ENCODE peak calls at places on chromosome 7, in nine cellular contexts. E is SJSA1, C is HCT116, R is prostate gland, X is PC-3, Q is heart right ventricle, B is A673, Z is GM23248, U is heart left ventricle. O is an unnamed sample. For H3K4me1, the result is how much of the 10 kb centered on the place peaks cover.

GRCh38 chr7:84384417-84384816 is 189.8 kb upstream of the SEMA3A start:
- DNase-seq in E (no peak), X (no peak), C (no peak), U (no peak), R (no peak), Q (no peak), B (no peak), Z (peak), O (no peak)

GRCh38 chr7:2282185-2282751 is 32.0 kb downstream of the SNX8 start:
- DNase-seq in U (no peak), Q (no peak), E (no peak), B (no peak), Z (no peak), C (no peak), X (no peak), R (no peak), O (no peak)

GRCh38 chr7:39720586-39720985 is 97.2 kb downstream of the RALA start:
- DNase-seq in X (peak), R (peak), U (no peak), E (peak), B (no peak), Q (no peak), Z (no peak), C (no peak), O (no peak)

GRCh38 chr7:108299251-108300014 is 156.8 kb downstream of the NRCAM start:
- DNase-seq in B (no peak), R (no peak), U (no peak), Z (peak), E (no peak), C (no peak), Q (no peak), X (peak), O (no peak)

GRCh38 chr7:32536016-32536415 is 40.7 kb downstream of the AVL9 start:
- DNase-seq in B (no peak), X (no peak), Q (no peak), Z (no peak), E (no peak), U (no peak), C (no peak), R (no peak), O (no peak)

GRCh38 chr7:17009007-17009719 is 127.4 kb upstream of the AGR3 start:
- DNase-seq in C (peak), X (peak), E (no peak), Z (peak), R (no peak), U (no peak), Q (no peak), B (peak), O (peak)

GRCh38 chr7:79593819-79594218 is 140.4 kb upstream of the MAGI2 start:
- DNase-seq in B (no peak), Z (no peak), C (no peak), R (no peak), U (no peak), E (no peak), Q (no peak), X (peak), O (no peak)

GRCh38 chr7:151310578-151310977 is 31.0 kb upstream of the NUB1 start:
- DNase-seq in C (no peak), R (no peak), X (peak), Q (no peak), B (peak), Z (peak), U (no peak), E (peak), O (no peak)

GRCh38 chr7:108088729-108089128 is 41.4 kb downstream of the LAMB4 start:
- DNase-seq in B (no peak), Q (no peak), E (no peak), Z (no peak), R (no peak), C (no peak), U (no peak), X (no peak), O (no peak)

GRCh38 chr7:114864278-114864677 is 57.6 kb upstream of the MDFIC start:
- DNase-seq in X (peak), R (no peak), C (no peak), U (no peak), E (no peak), Q (no peak), Z (peak), B (peak), O (no peak)

GRCh38 chr7:106397994-106398393 is 113.2 kb upstream of the NAMPT start:
- DNase-seq in X (no peak), C (no peak), Q (no peak), R (no peak), Z (no peak), U (no peak), B (no peak), E (no peak), O (no peak)

GRCh38 chr7:73442222-73442902 is 8.8 kb downstream of the FZD9 start:
- DNase-seq in R (no peak), X (no peak), C (no peak), U (no peak), B (no peak), Q (no peak), Z (no peak), E (no peak), O (no peak)

GRCh38 chr7:149883452-149883861 is 9.7 kb downstream of the ATP6V0E2 start:
- DNase-seq in R (peak), U (peak), Z (peak), Q (peak), E (no peak), X (peak), C (peak), B (peak), O (no peak)

GRCh38 chr7:136389933-136390332 is 412.8 kb upstream of the MTPN start:
- DNase-seq in U (no peak), R (no peak), X (no peak), Q (no peak), Z (no peak), E (no peak), B (peak), C (no peak), O (no peak)

GRCh38 chr7:140349172-140349771 is 49.1 kb downstream of the SLC37A3 start:
- DNase-seq in Q (no peak), C (no peak), E (no peak), U (no peak), B (no peak), Z (peak), X (no peak), R (no peak), O (no peak)

GRCh38 chr7:116541951-116542350 is 17.1 kb downstream of the CAV1 start:
- DNase-seq in B (no peak), Q (no peak), C (no peak), X (no peak), E (no peak), U (no peak), Z (no peak), R (no peak), O (no peak)

GRCh38 chr7:29243777-29244655 is 49.4 kb downstream of the CHN2 start:
- DNase-seq in Q (no peak), C (peak), R (no peak), X (no peak), U (no peak), B (no peak), Z (no peak), E (no peak), O (no peak)

GRCh38 chr7:137970263-137970975 is 31.5 kb downstream of the CREB3L2 start:
- DNase-seq in E (peak), C (no peak), R (peak), Z (peak), X (peak), U (peak), B (no peak), Q (peak), O (no peak)

GRCh38 chr7:35334511-35334910 is 80.6 kb upstream of the TBX20 start:
- DNase-seq in C (no peak), Q (no peak), B (no peak), Z (no peak), X (peak), E (no peak), R (no peak), U (no peak), O (no peak)

GRCh38 chr7:42770106-42770505 is 141.8 kb downstream of the C7orf25 start:
- DNase-seq in U (no peak), E (no peak), B (peak), R (no peak), Z (peak), X (peak), C (no peak), Q (no peak), O (no peak)

GRCh38 chr7:149041350-149041749 is 13.0 kb upstream of the PDIA4 start:
- DNase-seq in B (no peak), E (no peak), Z (no peak), Q (no peak), X (no peak), C (no peak), U (no peak), R (no peak), O (no peak)

GRCh38 chr7:159028456-159029401 is 115.9 kb downstream of the VIPR2 start:
- DNase-seq in E (peak), X (no peak), Q (peak), B (no peak), U (no peak), R (peak), C (no peak), Z (no peak), O (no peak)

GRCh38 chr7:117827861-117828260 is 45.4 kb downstream of the CTTNBP2 start:
- DNase-seq in B (peak), C (peak), Q (no peak), U (no peak), Z (peak), X (peak), R (peak), E (peak), O (no peak)

GRCh38 chr7:265998-266850 is 23.7 kb upstream of the FOXL3 start:
- DNase-seq in R (no peak), X (no peak), E (no peak), Q (no peak), Z (no peak), B (no peak), U (peak), C (no peak), O (no peak)

GRCh38 chr7:47511698-47512370 is 70.1 kb downstream of the TNS3 start:
- DNase-seq in Z (no peak), U (no peak), X (no peak), C (no peak), Q (no peak), R (no peak), B (no peak), E (no peak), O (no peak)
- H3K27ac ChIP-seq in Z (peak), U (no peak), X (no peak), C (no peak), Q (no peak), R (no peak), B (no peak), E (peak), O (no peak)

GRCh38 chr7:4042402-4042801 is 639.7 kb upstream of the FOXK1 start:
- DNase-seq in E (no peak), Q (no peak), X (no peak), Z (no peak), C (no peak), R (no peak), U (no peak), B (peak), O (no peak)
- H3K4me3 ChIP-seq in E (no peak), Q (no peak), X (no peak), Z (no peak), C (no peak), R (no peak), U (no peak), B (no peak), O (no peak)

DNA sequence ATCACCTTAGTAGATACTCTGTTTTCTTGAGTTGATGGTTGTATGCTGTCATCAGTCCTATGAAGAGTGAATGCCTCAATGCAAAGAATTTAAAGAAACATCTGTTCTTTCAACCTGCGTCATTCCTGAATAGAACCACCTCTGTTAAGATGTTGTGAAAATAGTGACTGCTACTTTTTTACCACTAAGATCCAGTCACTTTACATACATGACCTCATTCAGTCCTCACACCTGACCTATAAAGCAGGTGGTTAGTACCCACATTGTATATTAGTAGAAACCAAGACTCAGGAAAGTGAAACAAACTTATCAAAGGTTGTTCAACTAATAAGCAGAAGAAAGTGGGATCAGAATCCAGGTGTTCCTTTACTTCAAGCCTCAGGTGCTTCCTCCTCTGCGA is 64.8 kb downstream of the ITGB8 start:
- DNase-seq in Q (no peak), Z (no peak), X (no peak), E (no peak), B (no peak), U (no peak), C (no peak), R (no peak), O (no peak)
- H3K4me1 ChIP-seq in Q (under half), Z (under half), X (under half), E (under half), B (under half), U (under half), C (under half), R (under half), O (under half)

GRCh38 chr7:77326131-77326530 is 90.0 kb downstream of the GSAP start:
- DNase-seq in Q (no peak), C (no peak), Z (peak), X (peak), U (no peak), B (no peak), E (no peak), R (no peak), O (no peak)
- H3K27ac ChIP-seq in Q (no peak), C (no peak), Z (no peak), X (peak), U (no peak), B (no peak), E (no peak), R (no peak), O (no peak)

GRCh38 chr7:19373334-19373733 is 228.1 kb upstream of the FERD3L start:
- DNase-seq in B (no peak), Q (no peak), R (no peak), E (no peak), U (no peak), C (no peak), X (no peak), Z (no peak), O (no peak)

GRCh38 chr7:19378340-19378704 is 233.1 kb upstream of the FERD3L start:
- DNase-seq in X (no peak), U (no peak), C (no peak), E (no peak), R (no peak), Q (no peak), B (no peak), Z (no peak), O (no peak)

GRCh38 chr7:19375986-19376385 is 230.8 kb upstream of the FERD3L start:
- DNase-seq in B (no peak), Q (no peak), C (no peak), X (no peak), E (no peak), Z (no peak), U (no peak), R (no peak), O (no peak)

GRCh38 chr7:19376591-19376990 is 231.4 kb upstream of the FERD3L start:
- DNase-seq in X (no peak), B (no peak), U (no peak), Z (no peak), R (no peak), E (no peak), C (no peak), Q (no peak), O (no peak)

DNA sequence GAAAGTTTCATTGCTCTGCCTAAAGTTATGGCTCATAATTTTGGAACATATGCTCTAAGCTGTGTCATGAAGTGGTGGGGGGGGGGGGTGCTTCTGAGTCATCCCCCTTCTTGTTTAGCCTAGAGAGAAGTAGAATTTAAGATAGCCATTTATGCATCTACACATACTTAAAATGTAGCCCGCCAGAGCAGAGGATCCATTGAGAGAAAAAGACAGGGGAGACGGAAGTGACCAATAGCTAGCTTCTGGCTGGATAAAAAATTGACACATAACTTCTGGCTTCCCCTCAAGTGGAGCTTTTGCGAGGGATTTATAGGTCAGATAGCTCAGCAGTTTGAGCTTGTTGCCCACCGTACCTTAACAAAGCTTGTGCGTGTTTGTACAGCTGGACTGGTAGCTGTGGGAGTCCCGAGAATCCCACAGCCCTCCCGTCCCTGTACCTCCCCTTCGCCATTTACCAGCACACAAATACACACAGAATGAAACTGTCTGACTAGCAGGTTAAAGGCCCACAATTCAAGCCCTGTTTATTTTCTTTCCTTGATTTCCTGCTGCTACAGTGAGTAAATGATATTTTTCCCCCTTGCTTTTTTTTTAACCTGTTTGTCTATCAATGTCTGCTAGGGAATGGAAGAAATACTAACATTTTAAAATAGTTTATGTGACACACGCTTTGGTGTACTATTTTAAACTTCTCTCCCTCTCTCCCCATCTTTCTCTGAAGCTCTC is 232.6 kb upstream of the FERD3L start:
- DNase-seq in R (no peak), Z (peak), Q (no peak), X (peak), B (no peak), E (peak), U (no peak), C (no peak), O (no peak)
- H3K4me3 ChIP-seq in R (no peak), Z (no peak), Q (no peak), X (no peak), B (no peak), E (peak), U (no peak), C (no peak), O (no peak)

O was measured in iPS DF 6.9.